ENCODE peak calls at places on chromosomes 2 and 18, in seven cellular contexts. W, F, A, P, Q, S and V are unnamed samples. For H3K4me1 and H3K9me3, the result is how much of the 10 kb centered on the place peaks cover.

GRCh38 chr2:62382757-62383156 is 123.2 kb downstream of the TMEM17 start:
- DNase-seq in Q (no peak), F (no peak), P (no peak), S (peak), A (no peak), W (no peak), V (no peak)

GRCh38 chr2:231541605-231542509 is 11.6 kb upstream of the NMUR1 start:
- DNase-seq in W (no peak), S (no peak), F (no peak), Q (no peak), A (no peak), P (peak), V (no peak)

GRCh38 chr2:80073134-80073561 is 231.4 kb downstream of the LRRTM1 start:
- DNase-seq in P (peak), S (peak), W (no peak), Q (no peak), A (peak), F (peak), V (no peak)

GRCh38 chr2:22934789-22935188 is 450.2 kb upstream of the KLHL29 start:
- DNase-seq in P (no peak), S (no peak), F (no peak), W (no peak), Q (no peak), A (no peak), V (no peak)

GRCh38 chr2:157820202-157820601 is 55.9 kb downstream of the ACVR1 start:
- DNase-seq in F (no peak), W (no peak), P (no peak), A (no peak), S (no peak), Q (no peak), V (no peak)

GRCh38 chr2:98907966-98908905 is 27.8 kb downstream of the CRACDL start:
- DNase-seq in S (no peak), P (no peak), W (no peak), F (peak), A (no peak), Q (no peak), V (no peak)

GRCh38 chr2:98445708-98446577 is 1.3 kb downstream of the INPP4A start:
- DNase-seq in S (no peak), W (no peak), Q (no peak), F (no peak), A (no peak), P (no peak), V (no peak)

GRCh38 chr2:86807462-86808275 is 17.0 kb upstream of the CD8A start:
- DNase-seq in F (no peak), Q (peak), A (peak), W (peak), P (peak), S (peak), V (peak)

GRCh38 chr2:164757934-164758695 is 83.5 kb downstream of the COBLL1 start:
- DNase-seq in Q (no peak), W (no peak), P (no peak), S (no peak), A (no peak), F (no peak), V (no peak)

GRCh38 chr2:32652555-32653209 is 24.8 kb downstream of the TTC27 start:
- DNase-seq in W (no peak), Q (no peak), P (no peak), S (no peak), F (no peak), A (no peak), V (no peak)

GRCh38 chr2:65045651-65046050 is 10.6 kb upstream of the CEP68 start:
- DNase-seq in Q (no peak), W (no peak), P (peak), A (no peak), F (peak), S (no peak), V (no peak)

GRCh38 chr2:218017211-218018053 is 14.6 kb upstream of the TNS1 start:
- DNase-seq in A (peak), W (no peak), S (no peak), F (no peak), P (no peak), Q (no peak), V (peak)

GRCh38 chr18:5417342-5417741 is 121.8 kb upstream of the ZBTB14 start:
- DNase-seq in A (peak), S (no peak), F (no peak), Q (no peak), W (no peak), P (no peak), V (no peak)

GRCh38 chr2:217049931-217050330 is 190.1 kb upstream of the TNP1 start:
- DNase-seq in Q (no peak), S (no peak), F (no peak), W (no peak), P (peak), A (no peak), V (peak)

GRCh38 chr2:109630441-109631425 is 16.6 kb downstream of the SOWAHC start:
- DNase-seq in F (no peak), Q (no peak), S (no peak), A (no peak), P (no peak), W (no peak), V (no peak)
- H3K4me1 ChIP-seq in F (under half), Q (under half), S (under half), A (under half), P (under half), W (under half), V (under half)

DNA sequence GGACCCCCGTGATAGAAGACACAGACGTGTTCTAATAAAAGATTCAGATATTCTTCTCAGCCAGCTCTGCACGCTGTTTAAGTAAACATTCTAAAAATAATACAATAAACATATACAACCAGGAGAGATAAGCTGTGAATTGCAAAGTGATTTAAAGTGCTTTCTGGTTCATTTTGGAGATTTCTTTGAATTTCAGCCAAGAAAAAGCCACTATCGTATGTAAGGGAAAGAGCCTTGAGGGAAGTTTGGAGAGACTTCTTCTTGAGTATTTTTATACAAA is 201.2 kb downstream of the EPHA4 start:
- DNase-seq in Q (no peak), A (no peak), F (no peak), W (no peak), P (no peak), S (no peak), V (no peak)
- H3K9me3 ChIP-seq in Q (under half), A (under half), F (under half), W (under half), P (under half), S (under half), V (under half)

DNA sequence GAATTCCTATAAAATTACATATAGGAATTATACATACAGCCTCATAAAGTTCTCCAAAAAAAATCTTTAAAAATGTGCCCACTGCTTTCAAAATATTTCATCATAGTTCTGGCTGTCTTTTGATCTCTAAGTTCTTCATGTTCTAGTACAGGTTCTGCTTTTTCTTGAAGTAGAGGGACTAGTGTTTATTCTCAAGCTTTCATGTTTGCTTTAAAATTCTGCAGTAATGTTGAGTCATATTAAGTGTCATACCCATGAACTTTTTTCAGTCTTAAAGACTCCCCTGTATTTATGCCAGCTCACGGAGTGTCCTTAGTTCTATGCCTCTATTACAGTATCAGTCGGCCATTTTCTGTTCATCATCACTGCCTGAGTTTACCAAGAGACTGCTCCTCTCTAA is 54.8 kb upstream of the CCDC141 start:
- DNase-seq in A (no peak), Q (no peak), P (no peak), S (no peak), F (no peak), W (no peak), V (no peak)
- H3K27ac ChIP-seq in A (peak), Q (peak), P (peak), S (no peak), F (no peak), W (no peak), V (no peak)

DNA sequence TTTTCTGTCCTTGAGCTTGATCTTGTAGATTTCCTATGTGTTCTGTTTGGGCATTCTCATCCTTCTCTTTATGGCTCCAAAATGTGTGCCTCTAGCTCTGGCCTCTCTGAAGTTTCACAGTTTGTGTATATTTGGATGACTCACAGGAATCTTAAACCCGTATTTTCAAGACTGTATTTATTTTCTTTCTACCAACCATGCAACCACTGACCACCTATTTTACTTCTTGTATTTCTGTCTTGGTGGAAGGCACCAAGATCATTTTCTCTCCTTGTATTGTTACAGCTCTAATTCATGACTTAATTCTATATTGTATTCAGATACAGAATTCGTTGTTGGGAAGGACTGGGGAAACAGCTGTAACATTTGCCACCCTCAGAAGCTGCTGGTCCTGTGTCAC is 39.5 kb downstream of the ACSL3 start:
- DNase-seq in F (peak), P (no peak), A (no peak), Q (no peak), W (no peak), S (peak), V (no peak)
- H3K4me1 ChIP-seq in F (half or more), P (under half), A (under half), Q (under half), W (under half), S (under half), V (under half)

DNA sequence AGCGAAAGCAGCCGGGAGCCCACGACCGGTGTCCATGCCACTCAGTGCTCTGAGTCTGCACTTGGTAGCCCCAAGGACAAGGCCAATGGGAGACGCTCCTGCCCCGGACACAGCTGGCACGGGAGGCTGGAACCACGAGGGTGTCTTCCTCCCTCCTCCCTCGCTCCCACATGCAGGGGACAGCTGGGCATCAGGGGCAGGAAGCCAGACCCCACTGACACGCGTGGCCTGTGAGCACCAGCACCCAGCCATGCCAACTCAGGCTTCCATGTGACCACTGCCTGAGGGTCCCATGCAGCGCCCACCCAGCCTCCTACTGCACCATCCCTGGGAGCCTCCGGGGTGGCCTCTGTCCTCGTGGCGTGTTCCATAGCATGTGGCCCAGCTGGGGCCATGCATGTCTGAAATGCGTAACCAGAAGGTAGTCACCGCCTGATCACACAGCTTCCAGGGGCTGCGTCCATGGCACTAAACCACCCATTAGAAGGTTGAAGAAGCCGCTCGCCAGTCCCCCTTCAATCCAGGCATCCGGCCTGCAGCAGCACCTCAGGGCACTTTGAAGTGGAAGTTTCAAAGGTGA is 323.2 kb upstream of the SALL3 start:
- DNase-seq in W (no peak), S (no peak), A (no peak), F (no peak), P (no peak), Q (no peak), V (no peak)
- H3K9me3 ChIP-seq in W (under half), S (under half), A (under half), F (under half), P (under half), Q (under half), V (under half)